ENCODE peak calls at places on chromosomes 2 and 18, in seven cellular contexts. C, L, P, I, F, E and V are unnamed samples.

GRCh38 chr2:164073053-164073757 is 337.4 kb upstream of the FIGN start:
- DNase-seq in C (no peak), L (no peak), P (no peak), I (no peak), F (no peak), E (no peak), V (no peak)

GRCh38 chr2:62306751-62307468 is 111.0 kb downstream of the B3GNT2 start:
- DNase-seq in C (peak), L (peak), P (peak), I (no peak), F (no peak), E (peak), V (no peak)

GRCh38 chr2:99066602-99067001 is 74.9 kb upstream of the C2orf15 start:
- DNase-seq in C (peak), L (peak), P (peak), I (no peak), F (peak), E (peak), V (peak)

GRCh38 chr2:12617366-12617765 is 99.4 kb upstream of the TRIB2 start:
- DNase-seq in C (no peak), L (no peak), P (no peak), I (no peak), F (no peak), E (no peak), V (no peak)

GRCh38 chr2:169799555-169799954 is 884 bp downstream of the SSB start:
- DNase-seq in C (peak), L (no peak), P (no peak), I (no peak), F (no peak), E (no peak), V (no peak)

GRCh38 chr2:30862054-30862651 is 54.9 kb upstream of the CAPN13 start:
- DNase-seq in C (peak), L (peak), P (peak), I (no peak), F (peak), E (peak), V (peak)

GRCh38 chr18:57834616-57835015 is 31.5 kb upstream of the ATP8B1 start:
- DNase-seq in C (no peak), L (no peak), P (no peak), I (no peak), F (no peak), E (no peak), V (no peak)

GRCh38 chr2:163600801-163601200 is 135.0 kb downstream of the FIGN start:
- DNase-seq in C (no peak), L (no peak), P (no peak), I (no peak), F (peak), E (no peak), V (peak)

GRCh38 chr2:238167761-238168160 is 9.0 kb downstream of the ERFE start:
- DNase-seq in C (no peak), L (no peak), P (peak), I (no peak), F (no peak), E (no peak), V (no peak)